ENCODE peak calls at places on chromosomes 2 and 18, in four cellular contexts. Q, R, V and P are unnamed samples.

GRCh38 chr2:68936889-68937288 is 15.8 kb downstream of the GKN2 start:
- DNase-seq in V (no peak), R (no peak), Q (no peak), P (no peak)

GRCh38 chr2:46142546-46143329 is 154.5 kb upstream of the EPAS1 start:
- DNase-seq in Q (no peak), R (no peak), V (no peak), P (peak; percentile 36)

GRCh38 chr2:241507430-241508239 is 749 bp downstream of the STK25 start:
- DNase-seq in V (peak; percentile 81), R (no peak), Q (peak; percentile 17), P (peak; percentile 47)

GRCh38 chr2:31523871-31524492 is 56.8 kb downstream of the SRD5A2 start:
- DNase-seq in R (peak; percentile 75), Q (peak; percentile 3), V (peak; percentile 87), P (peak; percentile 55)

GRCh38 chr2:70566906-70567305 is 13.3 kb upstream of the TGFA start:
- DNase-seq in V (no peak), Q (no peak), R (no peak), P (no peak)

GRCh38 chr2:186517090-186517489 is 31.0 kb downstream of the ZC3H15 start:
- DNase-seq in V (no peak), Q (no peak), R (no peak), P (no peak)

GRCh38 chr2:71610671-71611070 is 157.3 kb downstream of the DYSF start:
- DNase-seq in R (no peak), Q (no peak), V (peak; percentile 17), P (peak; percentile 14)

GRCh38 chr2:173048901-173049661 is 26.6 kb upstream of the MAP3K20 start:
- DNase-seq in Q (no peak), R (peak; percentile 97), V (no peak), P (peak; percentile 63)

GRCh38 chr2:25797607-25798488 is 80.4 kb downstream of the ASXL2 start:
- DNase-seq in V (no peak), R (no peak), Q (no peak), P (no peak)

GRCh38 chr2:97713296-97714083 is at the start of gene ZAP70:
- DNase-seq in V (peak; percentile 57), Q (peak; percentile 59), R (no peak), P (no peak)

GRCh38 chr2:45278345-45279078 is 269.3 kb upstream of the SIX2 start:
- DNase-seq in R (peak; percentile 14), Q (no peak), V (no peak), P (no peak)

GRCh38 chr18:10566390-10566789 is 40.6 kb downstream of the NAPG start:
- DNase-seq in V (no peak), Q (no peak), R (no peak), P (no peak)

GRCh38 chr2:189102735-189103134 is 76.8 kb downstream of the COL5A2 start:
- DNase-seq in Q (no peak), V (no peak), R (no peak), P (no peak)

GRCh38 chr18:46575851-46576250 is 81.2 kb downstream of the LOXHD1 start:
- DNase-seq in R (no peak), V (peak; percentile 26), Q (no peak), P (no peak)

GRCh38 chr18:62634991-62635630 is 80.2 kb upstream of the PHLPP1 start:
- DNase-seq in Q (no peak), R (no peak), V (peak; percentile 54), P (no peak)

GRCh38 chr2:30871440-30871839 is 64.2 kb upstream of the CAPN13 start:
- DNase-seq in R (no peak), V (no peak), Q (no peak), P (no peak)

GRCh38 chr2:232815569-232815968 is 39.2 kb upstream of the KCNJ13 start:
- DNase-seq in R (no peak), Q (no peak), V (no peak), P (no peak)

GRCh38 chr2:129587426-129588064 is 391.9 kb upstream of the RAB6C start:
- DNase-seq in V (peak; percentile 83), R (no peak), Q (no peak), P (no peak)

GRCh38 chr2:231199219-231199618 is 788 bp downstream of the ARMC9 start:
- DNase-seq in R (peak; percentile 32), V (no peak), Q (no peak), P (no peak)

GRCh38 chr2:69222984-69223658 is 163.9 kb downstream of the GFPT1 start:
- DNase-seq in V (no peak), R (peak; percentile 61), Q (no peak), P (peak; percentile 70)

GRCh38 chr2:69017876-69018275 is 4.9 kb downstream of the ANTXR1 start:
- DNase-seq in V (no peak), Q (no peak), R (no peak), P (no peak)

GRCh38 chr2:234305846-234306245 is 191.0 kb downstream of the ARL4C start:
- DNase-seq in Q (no peak), V (no peak), R (peak; percentile 32), P (no peak)

GRCh38 chr18:12554796-12555388 is 103.0 kb downstream of the SPIRE1 start:
- DNase-seq in R (no peak), V (no peak), Q (no peak), P (no peak)

GRCh38 chr2:202317080-202317859 is 51.7 kb downstream of the NOP58 start:
- DNase-seq in R (peak; percentile 80), V (no peak), Q (no peak), P (peak; percentile 81)

GRCh38 chr2:31246184-31246852 is 12.4 kb downstream of the EHD3 start:
- DNase-seq in Q (no peak), R (no peak), V (no peak), P (no peak)

GRCh38 chr18:12968619-12969018 is 20.8 kb downstream of the SEH1L start:
- DNase-seq in V (no peak), R (no peak), Q (no peak), P (no peak)

GRCh38 chr2:220586980-220587549 is 959.6 kb downstream of the SLC4A3 start:
- DNase-seq in R (no peak), V (no peak), Q (no peak), P (no peak)

GRCh38 chr2:191959209-191959608 is 112.3 kb upstream of the CAVIN2 start:
- DNase-seq in Q (no peak), R (no peak), V (no peak), P (no peak)

GRCh38 chr2:241495172-241496002 is 13.0 kb downstream of the STK25 start:
- DNase-seq in R (no peak), V (no peak), Q (no peak), P (no peak)

GRCh38 chr2:175536059-175536458 is 354.5 kb upstream of the ATP5MC3 start:
- DNase-seq in V (no peak), Q (no peak), R (no peak), P (no peak)

GRCh38 chr2:236180831-236181453 is 12.8 kb upstream of the GBX2 start:
- DNase-seq in V (peak; percentile 88), Q (no peak), R (peak; percentile 70), P (peak; percentile 50)

GRCh38 chr18:6751207-6751606 is 21.7 kb downstream of the ARHGAP28 start:
- DNase-seq in R (no peak), V (no peak), Q (no peak), P (no peak)

GRCh38 chr2:85648619-85649018 is 19.4 kb downstream of the SFTPB start:
- DNase-seq in V (peak; percentile 66), R (peak; percentile 68), Q (no peak), P (no peak)

DNA sequence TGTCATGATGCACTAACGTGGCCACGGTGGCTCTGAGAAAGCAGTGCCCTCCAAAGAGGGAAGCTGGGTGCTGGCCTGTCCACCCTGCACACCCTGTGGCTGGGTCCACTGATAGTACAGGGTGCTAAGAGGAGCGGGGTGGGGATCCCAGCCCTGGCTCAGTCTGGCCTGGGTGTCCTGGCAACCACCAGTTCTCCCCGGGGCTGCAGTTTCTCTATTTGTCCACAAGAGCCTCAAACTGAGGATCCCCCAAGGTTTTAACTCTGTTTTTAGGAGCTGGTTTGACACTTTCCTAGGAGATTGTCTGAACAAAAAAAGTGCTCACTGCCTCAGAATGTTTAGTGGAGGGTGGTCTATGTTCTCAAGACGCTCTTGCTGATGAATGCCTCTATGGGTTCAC is 29.0 kb downstream of the EDAR start:
- DNase-seq in Q (no peak), R (no peak), V (no peak), P (no peak)
- TF ChIP-seq CTCF in Q (no peak), R (peak; percentile 40), V (peak; percentile 61), P (no peak)

GRCh38 chr2:226977775-226978190 is 141.9 kb downstream of the RHBDD1 start:
- DNase-seq in V (no peak), Q (no peak), R (peak; percentile 20), P (no peak)

GRCh38 chr2:226978300-226978699 is 142.4 kb downstream of the RHBDD1 start:
- DNase-seq in V (no peak), R (no peak), Q (no peak), P (no peak)

GRCh38 chr2:226983891-226984290 is 148.0 kb downstream of the RHBDD1 start:
- DNase-seq in V (no peak), R (no peak), Q (no peak), P (no peak)

GRCh38 chr2:226981731-226982373 is 146.0 kb downstream of the RHBDD1 start:
- DNase-seq in V (no peak), R (no peak), Q (no peak), P (no peak)

GRCh38 chr2:226979004-226979403 is 143.2 kb downstream of the RHBDD1 start:
- DNase-seq in R (no peak), V (no peak), Q (no peak), P (no peak)
- TF ChIP-seq CTCF in R (peak; percentile 15), V (peak; percentile 60), Q (no peak), P (no peak)

GRCh38 chr2:238573065-238573778 is 146.5 kb downstream of the ASB1 start:
- DNase-seq in R (no peak), Q (no peak), V (peak; percentile 87), P (no peak)
- TF ChIP-seq CTCF in R (peak; percentile 71), Q (peak; percentile 30), V (peak; percentile 82), P (no peak)

GRCh38 chr2:118013221-118013723 is 598 bp downstream of the CCDC93 start:
- DNase-seq in R (no peak), V (peak; percentile 77), Q (no peak), P (peak; percentile 55)
- TF ChIP-seq CTCF in R (no peak), V (peak; percentile 26), Q (no peak), P (no peak)